ENCODE peak calls at places on chromosomes 1 and 21, in nine cellular contexts. M is DMS 273 treated with DMSO at 0.1 percent for 48 hours; O is globus pallidus; Z is omental fat pad; S is CD8-positive, alpha-beta memory T cell; T is germinal center; X is CMK; K is ACHN; C is adipocyte. A is an unnamed sample.

GRCh38 chr1:214660900-214661299 is 57.9 kb downstream of the CENPF start:
- DNase-seq in M (no peak), O (peak), Z (no peak), S (no peak), T (no peak), X (no peak), K (peak), C (peak), A (no peak)

GRCh38 chr1:114034561-114035303 is 55.5 kb downstream of the OLFML3 start:
- DNase-seq in M (no peak), O (no peak), Z (no peak), S (no peak), T (no peak), X (no peak), K (no peak), C (no peak), A (no peak)

GRCh38 chr1:209884249-209884648 is 53.8 kb upstream of the SYT14 start:
- DNase-seq in M (no peak), O (no peak), Z (no peak), S (no peak), T (no peak), X (no peak), K (peak), C (peak), A (no peak)

GRCh38 chr1:69263982-69264381 is 303.7 kb upstream of the LRRC7 start:
- DNase-seq in M (peak), O (no peak), Z (no peak), S (no peak), T (no peak), X (no peak), K (no peak), C (no peak), A (peak)

GRCh38 chr21:36470294-36470693 is 9.6 kb downstream of the CLDN14 start:
- DNase-seq in M (no peak), O (no peak), Z (no peak), S (no peak), T (no peak), X (no peak), K (no peak), C (no peak), A (no peak)

GRCh38 chr1:31215083-31215570 is 24.6 kb downstream of the NKAIN1 start:
- DNase-seq in M (no peak), O (no peak), Z (no peak), S (no peak), T (no peak), X (no peak), K (no peak), C (no peak), A (peak)

GRCh38 chr1:224253721-224254120 is 70.7 kb downstream of the DEGS1 start:
- DNase-seq in M (no peak), O (no peak), Z (no peak), S (no peak), T (no peak), X (no peak), K (no peak), C (no peak), A (no peak)

GRCh38 chr1:41827991-41828570 is 90.6 kb downstream of the HIVEP3 start:
- DNase-seq in M (no peak), O (no peak), Z (no peak), S (no peak), T (no peak), X (no peak), K (no peak), C (no peak), A (no peak)

GRCh38 chr21:45026833-45027232 is 47.5 kb upstream of the ADARB1 start:
- DNase-seq in M (no peak), O (no peak), Z (no peak), S (no peak), T (no peak), X (no peak), K (no peak), C (no peak), A (no peak)

GRCh38 chr1:231172411-231172810 is 10.6 kb downstream of the TRIM67 start:
- DNase-seq in M (peak), O (no peak), Z (no peak), S (no peak), T (no peak), X (no peak), K (no peak), C (peak), A (peak)

GRCh38 chr21:39954570-39954969 is 87.3 kb downstream of the PCP4 start:
- DNase-seq in M (no peak), O (no peak), Z (no peak), S (no peak), T (no peak), X (no peak), K (no peak), C (no peak), A (no peak)

GRCh38 chr1:26771643-26772321 is 16.0 kb upstream of the PIGV start:
- DNase-seq in M (peak), O (no peak), Z (no peak), S (no peak), T (no peak), X (no peak), K (peak), C (peak), A (peak)

GRCh38 chr1:818611-819291 is 105.0 kb upstream of the SAMD11 start:
- DNase-seq in M (no peak), O (no peak), Z (no peak), S (no peak), T (no peak), X (no peak), K (no peak), C (no peak), A (no peak)

GRCh38 chr1:77876884-77877283 is 11.5 kb upstream of the NEXN start:
- DNase-seq in M (no peak), O (no peak), Z (no peak), S (no peak), T (no peak), X (no peak), K (peak), C (peak), A (no peak)

GRCh38 chr21:41141031-41141457 is 26.9 kb upstream of the BACE2 start:
- DNase-seq in M (no peak), O (no peak), Z (no peak), S (no peak), T (no peak), X (no peak), K (peak), C (peak), A (no peak)

GRCh38 chr1:203628185-203628996 is 1.8 kb downstream of the ATP2B4 start:
- DNase-seq in M (no peak), O (peak), Z (no peak), S (no peak), T (no peak), X (no peak), K (peak), C (peak), A (no peak)

A was measured in NCI-H2171 treated with DMSO at 0.1 percent for 48 hours.